ENCODE peak calls at places on chromosomes 4 and X, in eight cellular contexts. R is caudate nucleus, P is progenitor cell of endocrine pancreas, U is fibroblast of pulmonary artery, A is Karpas-422, W is T-helper 2 cell, X is left colon, G is upper lobe of left lung. J is an unnamed sample.

GRCh38 chr4:150859435-150859834 is 155.6 kb downstream of the LRBA start:
- DNase-seq in X (no peak), P (no peak), A (no peak), G (no peak), R (no peak), W (no peak), U (no peak), J (no peak)

GRCh38 chr4:108070775-108071174 is 81.1 kb downstream of the HADH start:
- DNase-seq in R (no peak), X (no peak), A (no peak), W (no peak), G (no peak), U (no peak), P (no peak), J (no peak)

GRCh38 chr4:139279723-139280620 is at the start of gene MGARP:
- DNase-seq in A (no peak), P (peak), G (no peak), X (no peak), R (no peak), U (peak), W (no peak), J (no peak)

GRCh38 chr4:95835672-95836071 is 4.2 kb upstream of the PDHA2 start:
- DNase-seq in G (no peak), W (no peak), P (no peak), R (no peak), U (no peak), A (peak), X (no peak), J (no peak)

GRCh38 chr4:153706519-153706918 is 22.4 kb downstream of the TLR2 start:
- DNase-seq in G (no peak), X (no peak), P (no peak), R (no peak), U (no peak), W (no peak), A (no peak), J (no peak)

GRCh38 chr4:185082549-185082948 is 60.5 kb upstream of the SLC25A4 start:
- DNase-seq in G (no peak), P (no peak), U (peak), X (no peak), R (no peak), A (no peak), W (no peak), J (peak)

GRCh38 chrX:22467571-22467970 is 194.9 kb downstream of the CBLL2 start:
- DNase-seq in X (no peak), U (no peak), R (no peak), P (no peak), W (no peak), G (no peak), A (no peak), J (no peak)

GRCh38 chrX:130108647-130109428 is 1.5 kb downstream of the ELF4 start:
- DNase-seq in P (no peak), G (peak), R (no peak), U (no peak), W (no peak), A (peak), X (peak), J (peak)

GRCh38 chr4:149110499-149110898 is 668.3 kb upstream of the NR3C2 start:
- DNase-seq in U (no peak), R (no peak), W (no peak), P (no peak), X (no peak), G (no peak), A (no peak), J (no peak)

GRCh38 chrX:71253253-71254091 is 468 bp downstream of the ZMYM3 start:
- DNase-seq in U (peak), X (no peak), R (no peak), G (no peak), W (no peak), A (peak), P (peak), J (peak)

GRCh38 chr4:40150932-40151331 is 45.9 kb upstream of the RHOH start:
- DNase-seq in X (no peak), R (no peak), U (no peak), W (no peak), P (no peak), G (no peak), A (no peak), J (no peak)

GRCh38 chrX:111869639-111870034 is 6.3 kb upstream of the TRPC5OS start:
- DNase-seq in W (no peak), R (peak), U (peak), G (peak), P (peak), A (peak), X (no peak), J (peak)

GRCh38 chrX:48745222-48745621 is 16.3 kb upstream of the GLOD5 start:
- DNase-seq in G (no peak), P (no peak), A (no peak), R (no peak), U (no peak), X (no peak), W (no peak), J (no peak)

GRCh38 chr4:165384608-165385007 is 5.8 kb downstream of the CPE start:
- DNase-seq in A (peak), W (no peak), G (no peak), U (peak), P (no peak), X (no peak), R (no peak), J (peak)

GRCh38 chr4:102578819-102579218 is 77.7 kb downstream of the NFKB1 start:
- DNase-seq in U (no peak), A (peak), P (no peak), R (peak), X (no peak), G (no peak), W (peak), J (no peak)